ENCODE peak calls at places on chromosomes 4 and X, in seven cellular contexts. One of them, this sample, is unnamed.

GRCh38 chrX:43661521-43662240 is 5.6 kb downstream of the MAOA start:
- DNase-seq in sigmoid colon: no peak
- DNase-seq in foreskin fibroblast: no peak
- DNase-seq in transverse colon: no peak
- DNase-seq in heart right ventricle: no peak
- DNase-seq in MCF 10A: peak
- DNase-seq in lower lobe of right lung: no peak
- DNase-seq in this sample: no peak

GRCh38 chr4:12875640-12876243 is 608.4 kb downstream of the RAB28 start:
- DNase-seq in sigmoid colon: no peak
- DNase-seq in foreskin fibroblast: no peak
- DNase-seq in transverse colon: no peak
- DNase-seq in heart right ventricle: no peak
- DNase-seq in MCF 10A: no peak
- DNase-seq in lower lobe of right lung: no peak
- DNase-seq in this sample: no peak

GRCh38 chr4:165464813-165465381 is 86.1 kb downstream of the CPE start:
- DNase-seq in sigmoid colon: no peak
- DNase-seq in foreskin fibroblast: peak
- DNase-seq in transverse colon: no peak
- DNase-seq in heart right ventricle: no peak
- DNase-seq in MCF 10A: peak
- DNase-seq in lower lobe of right lung: no peak
- DNase-seq in this sample: peak

GRCh38 chrX:8520791-8521190 is 56.2 kb downstream of the VCX3B start:
- DNase-seq in sigmoid colon: no peak
- DNase-seq in foreskin fibroblast: no peak
- DNase-seq in transverse colon: no peak
- DNase-seq in heart right ventricle: no peak
- DNase-seq in MCF 10A: peak
- DNase-seq in lower lobe of right lung: no peak
- DNase-seq in this sample: no peak

GRCh38 chrX:102126863-102127262 is 1.4 kb downstream of the TCEAL2 start:
- DNase-seq in sigmoid colon: no peak
- DNase-seq in foreskin fibroblast: no peak
- DNase-seq in transverse colon: no peak
- DNase-seq in heart right ventricle: no peak
- DNase-seq in MCF 10A: no peak
- DNase-seq in lower lobe of right lung: no peak
- DNase-seq in this sample: no peak

GRCh38 chr4:139555073-139555704 is 830 bp downstream of the SETD7 start:
- DNase-seq in sigmoid colon: peak
- DNase-seq in foreskin fibroblast: peak
- DNase-seq in transverse colon: peak
- DNase-seq in heart right ventricle: peak
- DNase-seq in MCF 10A: peak
- DNase-seq in lower lobe of right lung: peak
- DNase-seq in this sample: peak

GRCh38 chr4:12635629-12636028 is 848.5 kb downstream of the RAB28 start:
- DNase-seq in sigmoid colon: no peak
- DNase-seq in foreskin fibroblast: no peak
- DNase-seq in transverse colon: no peak
- DNase-seq in heart right ventricle: no peak
- DNase-seq in MCF 10A: no peak
- DNase-seq in lower lobe of right lung: no peak
- DNase-seq in this sample: no peak

GRCh38 chrX:48937065-48937907 is 18.5 kb upstream of the PIM2 start:
- DNase-seq in sigmoid colon: no peak
- DNase-seq in foreskin fibroblast: no peak
- DNase-seq in transverse colon: peak
- DNase-seq in heart right ventricle: peak
- DNase-seq in MCF 10A: no peak
- DNase-seq in lower lobe of right lung: peak
- DNase-seq in this sample: no peak

GRCh38 chr4:42671431-42672194 is 14.7 kb upstream of the ATP8A1 start:
- DNase-seq in sigmoid colon: no peak
- DNase-seq in foreskin fibroblast: no peak
- DNase-seq in transverse colon: peak
- DNase-seq in heart right ventricle: no peak
- DNase-seq in MCF 10A: no peak
- DNase-seq in lower lobe of right lung: no peak
- DNase-seq in this sample: no peak

GRCh38 chr4:158200214-158200613 is 10.1 kb upstream of the TMEM144 start:
- DNase-seq in sigmoid colon: no peak
- DNase-seq in foreskin fibroblast: no peak
- DNase-seq in transverse colon: no peak
- DNase-seq in heart right ventricle: no peak
- DNase-seq in MCF 10A: no peak
- DNase-seq in lower lobe of right lung: no peak
- DNase-seq in this sample: no peak

GRCh38 chr4:74376888-74377483 is 12.0 kb downstream of the EREG start:
- DNase-seq in sigmoid colon: no peak
- DNase-seq in foreskin fibroblast: peak
- DNase-seq in transverse colon: no peak
- DNase-seq in heart right ventricle: no peak
- DNase-seq in MCF 10A: peak
- DNase-seq in lower lobe of right lung: no peak
- DNase-seq in this sample: no peak

GRCh38 chrX:101956556-101956955 is 24.7 kb upstream of the ZMAT1 start:
- DNase-seq in sigmoid colon: no peak
- DNase-seq in foreskin fibroblast: no peak
- DNase-seq in transverse colon: no peak
- DNase-seq in heart right ventricle: no peak
- DNase-seq in MCF 10A: no peak
- DNase-seq in lower lobe of right lung: no peak
- DNase-seq in this sample: no peak

GRCh38 chrX:11143931-11144678 is 33.0 kb downstream of the HCCS start:
- DNase-seq in sigmoid colon: peak
- DNase-seq in foreskin fibroblast: peak
- DNase-seq in transverse colon: peak
- DNase-seq in heart right ventricle: peak
- DNase-seq in MCF 10A: peak
- DNase-seq in lower lobe of right lung: no peak
- DNase-seq in this sample: peak

GRCh38 chr4:77074961-77075855 is 581 bp downstream of the CCNI start:
- DNase-seq in sigmoid colon: peak
- DNase-seq in foreskin fibroblast: peak
- DNase-seq in transverse colon: peak
- DNase-seq in heart right ventricle: peak
- DNase-seq in MCF 10A: peak
- DNase-seq in lower lobe of right lung: peak
- DNase-seq in this sample: peak

GRCh38 chr4:185742766-185743165 is 69.2 kb downstream of the SORBS2 start:
- DNase-seq in sigmoid colon: no peak
- DNase-seq in foreskin fibroblast: no peak
- DNase-seq in transverse colon: no peak
- DNase-seq in heart right ventricle: no peak
- DNase-seq in MCF 10A: peak
- DNase-seq in lower lobe of right lung: no peak
- DNase-seq in this sample: no peak

GRCh38 chrX:33205321-33205720 is 6.0 kb downstream of the DMD start:
- DNase-seq in sigmoid colon: no peak
- DNase-seq in foreskin fibroblast: no peak
- DNase-seq in transverse colon: no peak
- DNase-seq in heart right ventricle: no peak
- DNase-seq in MCF 10A: peak
- DNase-seq in lower lobe of right lung: no peak
- DNase-seq in this sample: no peak

GRCh38 chrX:153582896-153583295 is 16.0 kb downstream of the CCNQ start:
- DNase-seq in sigmoid colon: no peak
- DNase-seq in foreskin fibroblast: no peak
- DNase-seq in transverse colon: peak
- DNase-seq in heart right ventricle: no peak
- DNase-seq in MCF 10A: no peak
- DNase-seq in lower lobe of right lung: peak
- DNase-seq in this sample: no peak

GRCh38 chr4:39975488-39976089 is 2.1 kb downstream of the PDS5A start:
- DNase-seq in sigmoid colon: no peak
- DNase-seq in foreskin fibroblast: peak
- DNase-seq in transverse colon: no peak
- DNase-seq in heart right ventricle: no peak
- DNase-seq in MCF 10A: peak
- DNase-seq in lower lobe of right lung: no peak
- DNase-seq in this sample: no peak

GRCh38 chr4:20859097-20859781 is 159.0 kb downstream of the PACRGL start:
- DNase-seq in sigmoid colon: no peak
- DNase-seq in foreskin fibroblast: no peak
- DNase-seq in transverse colon: no peak
- DNase-seq in heart right ventricle: no peak
- DNase-seq in MCF 10A: no peak
- DNase-seq in lower lobe of right lung: no peak
- DNase-seq in this sample: no peak

GRCh38 chr4:71206763-71207162 is 132.1 kb upstream of the SLC4A4 start:
- DNase-seq in sigmoid colon: no peak
- DNase-seq in foreskin fibroblast: no peak
- DNase-seq in transverse colon: no peak
- DNase-seq in heart right ventricle: no peak
- DNase-seq in MCF 10A: no peak
- DNase-seq in lower lobe of right lung: no peak
- DNase-seq in this sample: no peak

GRCh38 chrX:31366076-31366475 is 294.2 kb upstream of the FTHL17 start:
- DNase-seq in sigmoid colon: no peak
- DNase-seq in foreskin fibroblast: no peak
- DNase-seq in transverse colon: no peak
- DNase-seq in heart right ventricle: no peak
- DNase-seq in MCF 10A: no peak
- DNase-seq in lower lobe of right lung: no peak
- DNase-seq in this sample: no peak

GRCh38 chrX:43269201-43269600 is 386.9 kb upstream of the MAOA start:
- DNase-seq in sigmoid colon: no peak
- DNase-seq in foreskin fibroblast: no peak
- DNase-seq in transverse colon: no peak
- DNase-seq in heart right ventricle: no peak
- DNase-seq in MCF 10A: peak
- DNase-seq in lower lobe of right lung: no peak
- DNase-seq in this sample: no peak

GRCh38 chr4:2269618-2270163 is 7.8 kb upstream of the MXD4 start:
- DNase-seq in sigmoid colon: no peak
- DNase-seq in foreskin fibroblast: no peak
- DNase-seq in transverse colon: no peak
- DNase-seq in heart right ventricle: no peak
- DNase-seq in MCF 10A: no peak
- DNase-seq in lower lobe of right lung: no peak
- DNase-seq in this sample: no peak

GRCh38 chrX:145825896-145826295 is 8.3 kb downstream of the SLITRK2 start:
- DNase-seq in sigmoid colon: no peak
- DNase-seq in foreskin fibroblast: no peak
- DNase-seq in transverse colon: no peak
- DNase-seq in heart right ventricle: no peak
- DNase-seq in MCF 10A: peak
- DNase-seq in lower lobe of right lung: no peak
- DNase-seq in this sample: no peak

GRCh38 chr4:100022792-100023222 is 72.7 kb upstream of the H2AZ1 start:
- DNase-seq in sigmoid colon: no peak
- DNase-seq in foreskin fibroblast: no peak
- DNase-seq in transverse colon: no peak
- DNase-seq in heart right ventricle: no peak
- DNase-seq in MCF 10A: no peak
- DNase-seq in lower lobe of right lung: no peak
- DNase-seq in this sample: no peak

GRCh38 chrX:110034036-110034435 is 31.1 kb downstream of the TMEM164 start:
- DNase-seq in sigmoid colon: no peak
- DNase-seq in foreskin fibroblast: no peak
- DNase-seq in transverse colon: no peak
- DNase-seq in heart right ventricle: no peak
- DNase-seq in MCF 10A: no peak
- DNase-seq in lower lobe of right lung: no peak
- DNase-seq in this sample: no peak

GRCh38 chr4:93776386-93777080 is 52.0 kb upstream of the ATOH1 start:
- DNase-seq in sigmoid colon: no peak
- DNase-seq in foreskin fibroblast: no peak
- DNase-seq in transverse colon: no peak
- DNase-seq in heart right ventricle: no peak
- DNase-seq in MCF 10A: peak
- DNase-seq in lower lobe of right lung: no peak
- DNase-seq in this sample: no peak

GRCh38 chr4:77538144-77538543 is 67.5 kb upstream of the CXCL13 start:
- DNase-seq in sigmoid colon: no peak
- DNase-seq in foreskin fibroblast: peak
- DNase-seq in transverse colon: no peak
- DNase-seq in heart right ventricle: no peak
- DNase-seq in MCF 10A: peak
- DNase-seq in lower lobe of right lung: no peak
- DNase-seq in this sample: no peak

GRCh38 chr4:123408471-123409084 is 12.0 kb downstream of the SPRY1 start:
- DNase-seq in sigmoid colon: no peak
- DNase-seq in foreskin fibroblast: no peak
- DNase-seq in transverse colon: no peak
- DNase-seq in heart right ventricle: no peak
- DNase-seq in MCF 10A: no peak
- DNase-seq in lower lobe of right lung: no peak
- DNase-seq in this sample: no peak

GRCh38 chr4:14920759-14921313 is 81.4 kb upstream of the CPEB2 start:
- DNase-seq in sigmoid colon: no peak
- DNase-seq in foreskin fibroblast: no peak
- DNase-seq in transverse colon: no peak
- DNase-seq in heart right ventricle: no peak
- DNase-seq in MCF 10A: no peak
- DNase-seq in lower lobe of right lung: no peak
- DNase-seq in this sample: no peak
- TF ChIP-seq CTCF in sigmoid colon: no peak
- TF ChIP-seq CTCF in foreskin fibroblast: no peak
- TF ChIP-seq CTCF in transverse colon: no peak
- TF ChIP-seq CTCF in heart right ventricle: no peak
- TF ChIP-seq CTCF in MCF 10A: no peak
- TF ChIP-seq CTCF in lower lobe of right lung: no peak
- TF ChIP-seq CTCF in this sample: no peak

GRCh38 chr4:29578329-29578728 is 1141.8 kb upstream of the PCDH7 start:
- DNase-seq in sigmoid colon: no peak
- DNase-seq in foreskin fibroblast: no peak
- DNase-seq in transverse colon: no peak
- DNase-seq in heart right ventricle: no peak
- DNase-seq in MCF 10A: no peak
- DNase-seq in lower lobe of right lung: no peak
- DNase-seq in this sample: no peak

GRCh38 chr4:29581469-29581868 is 1138.7 kb upstream of the PCDH7 start:
- DNase-seq in sigmoid colon: peak
- DNase-seq in foreskin fibroblast: no peak
- DNase-seq in transverse colon: no peak
- DNase-seq in heart right ventricle: peak
- DNase-seq in MCF 10A: no peak
- DNase-seq in lower lobe of right lung: no peak
- DNase-seq in this sample: no peak
- TF ChIP-seq CTCF in sigmoid colon: no peak
- TF ChIP-seq CTCF in foreskin fibroblast: no peak
- TF ChIP-seq CTCF in transverse colon: no peak
- TF ChIP-seq CTCF in heart right ventricle: no peak
- TF ChIP-seq CTCF in MCF 10A: no peak
- TF ChIP-seq CTCF in lower lobe of right lung: no peak
- TF ChIP-seq CTCF in this sample: no peak

GRCh38 chr4:126957555-126958440 is 675.0 kb upstream of the INTU start:
- DNase-seq in sigmoid colon: no peak
- DNase-seq in foreskin fibroblast: peak
- DNase-seq in transverse colon: no peak
- DNase-seq in heart right ventricle: no peak
- DNase-seq in MCF 10A: peak
- DNase-seq in lower lobe of right lung: no peak
- DNase-seq in this sample: no peak
- TF ChIP-seq CTCF in sigmoid colon: no peak
- TF ChIP-seq CTCF in foreskin fibroblast: peak
- TF ChIP-seq CTCF in transverse colon: no peak
- TF ChIP-seq CTCF in heart right ventricle: no peak
- TF ChIP-seq CTCF in MCF 10A: peak
- TF ChIP-seq CTCF in lower lobe of right lung: no peak
- TF ChIP-seq CTCF in this sample: no peak

GRCh38 chrX:150405576-150405975 is 42.5 kb downstream of the MAMLD1 start:
- DNase-seq in sigmoid colon: no peak
- DNase-seq in foreskin fibroblast: no peak
- DNase-seq in transverse colon: no peak
- DNase-seq in heart right ventricle: no peak
- DNase-seq in MCF 10A: peak
- DNase-seq in lower lobe of right lung: no peak
- DNase-seq in this sample: no peak
- TF ChIP-seq CTCF in sigmoid colon: no peak
- TF ChIP-seq CTCF in foreskin fibroblast: peak
- TF ChIP-seq CTCF in transverse colon: no peak
- TF ChIP-seq CTCF in heart right ventricle: no peak
- TF ChIP-seq CTCF in MCF 10A: no peak
- TF ChIP-seq CTCF in lower lobe of right lung: no peak
- TF ChIP-seq CTCF in this sample: peak